ENCODE peak calls at places on chromosome 13, in ten cellular contexts. P is epithelial cell of esophagus, K is HFF-Myc, B is tibial nerve, W is mucosa of descending colon, Q is ovary, X is spleen, T is neural progenitor cell, O is heart right ventricle, L is ascending aorta. H is an unnamed sample.

GRCh38 chr13:102598061-102598460 is 1.3 kb downstream of the TPP2 start:
- DNase-seq in P (peak), W (no peak), B (no peak), T (no peak), X (no peak), L (no peak), O (no peak), K (no peak), Q (no peak), H (no peak)

GRCh38 chr13:34654203-34654602 is 287.9 kb upstream of the NBEA start:
- DNase-seq in Q (no peak), L (no peak), O (no peak), T (no peak), X (no peak), P (no peak), B (no peak), K (no peak), W (no peak), H (no peak)

GRCh38 chr13:99265162-99265822 is 7.1 kb upstream of the GPR18 start:
- DNase-seq in T (no peak), L (no peak), W (no peak), P (no peak), O (no peak), X (no peak), Q (no peak), B (no peak), K (no peak), H (no peak)

GRCh38 chr13:28409648-28410047 is 85.3 kb downstream of the FLT1 start:
- DNase-seq in B (no peak), K (no peak), X (no peak), Q (no peak), O (no peak), T (no peak), P (no peak), L (no peak), W (no peak), H (no peak)

GRCh38 chr13:33348366-33348765 is 62.8 kb upstream of the STARD13 start:
- DNase-seq in L (no peak), P (no peak), W (no peak), T (no peak), B (no peak), O (no peak), X (no peak), Q (no peak), K (no peak), H (no peak)

GRCh38 chr13:80199067-80199466 is 141.9 kb downstream of the SPRY2 start:
- DNase-seq in K (no peak), L (no peak), O (no peak), B (no peak), X (no peak), Q (no peak), T (no peak), W (no peak), P (no peak), H (no peak)

GRCh38 chr13:45674908-45675307 is 27.2 kb upstream of the CBY2 start:
- DNase-seq in T (peak), L (no peak), K (peak), Q (no peak), P (peak), X (no peak), B (no peak), O (no peak), W (no peak), H (peak)

GRCh38 chr13:40146586-40147240 is 491.3 kb downstream of the COG6 start:
- DNase-seq in L (no peak), B (no peak), P (peak), O (no peak), Q (no peak), K (no peak), X (no peak), W (no peak), T (no peak), H (no peak)

GRCh38 chr13:75452564-75452963 is 29.4 kb downstream of the TBC1D4 start:
- DNase-seq in K (no peak), Q (no peak), O (no peak), W (no peak), L (no peak), T (no peak), P (peak), B (no peak), X (no peak), H (no peak)

GRCh38 chr13:37934339-37935191 is 65.0 kb upstream of the TRPC4 start:
- DNase-seq in T (peak), W (no peak), Q (no peak), X (no peak), L (no peak), B (no peak), P (no peak), K (no peak), O (no peak), H (no peak)

GRCh38 chr13:72304121-72304745 is 423.2 kb downstream of the MZT1 start:
- DNase-seq in X (no peak), K (no peak), L (no peak), Q (no peak), P (no peak), W (no peak), T (no peak), B (no peak), O (no peak), H (peak)

GRCh38 chr13:95604534-95604915 is 40.0 kb downstream of the DZIP1 start:
- DNase-seq in L (no peak), P (peak), T (no peak), K (no peak), Q (no peak), W (no peak), B (no peak), O (no peak), X (no peak), H (no peak)

GRCh38 chr13:41196620-41197019 is 2.3 kb upstream of the KBTBD7 start:
- DNase-seq in T (no peak), K (no peak), X (no peak), O (no peak), P (peak), L (no peak), Q (no peak), B (no peak), W (no peak), H (no peak)

GRCh38 chr13:41199526-41199925 is 5.2 kb upstream of the KBTBD7 start:
- DNase-seq in P (no peak), Q (no peak), W (no peak), O (no peak), X (no peak), B (no peak), T (no peak), L (no peak), K (no peak), H (no peak)

GRCh38 chr13:41199061-41199460 is 4.7 kb upstream of the KBTBD7 start:
- DNase-seq in P (no peak), T (no peak), K (no peak), L (no peak), Q (no peak), O (no peak), X (no peak), B (no peak), W (no peak), H (no peak)

GRCh38 chr13:41196011-41196410 is 1.6 kb upstream of the KBTBD7 start:
- DNase-seq in P (no peak), O (no peak), K (no peak), W (no peak), Q (no peak), T (no peak), X (no peak), B (no peak), L (no peak), H (no peak)

DNA sequence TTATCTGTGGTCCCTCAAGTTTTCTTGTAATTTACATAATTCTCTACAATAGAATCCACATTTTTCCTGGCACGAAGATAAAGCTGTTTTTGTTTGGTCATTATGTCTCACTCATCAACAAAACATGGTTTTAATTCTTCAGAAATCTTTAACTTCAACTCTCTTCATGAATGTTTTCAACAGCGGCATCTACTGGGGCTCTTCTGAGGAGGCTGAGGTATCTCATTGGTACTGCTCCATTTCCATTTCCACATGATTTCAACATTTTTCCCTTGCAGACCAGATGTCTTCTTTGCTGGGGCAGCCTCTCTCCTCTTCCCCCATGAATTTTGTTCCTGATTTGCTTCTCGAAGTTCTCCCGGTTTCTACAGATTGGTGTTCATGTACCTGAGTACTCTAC is 5.8 kb upstream of the KBTBD7 start:
- DNase-seq in Q (no peak), X (no peak), K (no peak), B (no peak), O (no peak), P (no peak), T (no peak), L (no peak), W (no peak), H (no peak)
- H3K4me3 ChIP-seq in Q (no peak), X (no peak), K (no peak), B (no peak), O (no peak), P (no peak), T (no peak), L (no peak), W (no peak), H (no peak)

GRCh38 chr13:29733069-29733700 is 117.2 kb downstream of the UBL3 start:
- DNase-seq in T (no peak), K (no peak), W (no peak), P (no peak), O (no peak), L (no peak), Q (no peak), B (no peak), X (no peak), H (no peak)

DNA sequence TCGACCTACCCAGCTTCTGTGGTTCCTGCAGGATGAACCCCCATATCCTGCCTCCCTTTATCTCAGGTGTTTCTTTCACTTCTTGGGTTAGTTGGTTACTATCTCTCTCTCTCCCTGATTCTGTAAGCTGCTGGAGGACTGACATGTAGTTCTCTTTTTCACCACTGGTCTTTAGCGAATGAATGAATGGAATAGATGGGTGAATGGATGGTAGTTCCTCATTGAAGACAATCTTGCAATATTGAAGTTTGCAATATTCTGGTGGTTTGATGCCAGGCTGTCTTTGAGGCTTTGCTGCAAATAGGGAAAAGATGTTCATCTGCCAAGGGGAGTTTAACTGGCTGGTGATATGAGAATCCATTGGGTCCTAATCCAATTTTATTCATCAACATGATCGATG is 120.2 kb downstream of the UBL3 start:
- DNase-seq in X (no peak), P (no peak), O (no peak), L (no peak), K (no peak), B (no peak), Q (no peak), W (no peak), T (no peak), H (no peak)
- TF ChIP-seq CTCF in X (no peak), P (no peak), O (no peak), L (no peak), K (no peak), B (no peak), Q (no peak), W (no peak), T (no peak), H (peak)

GRCh38 chr13:52599037-52599852 is 43.0 kb upstream of the HNRNPA1L2 start:
- DNase-seq in L (no peak), O (peak), X (no peak), T (peak), K (no peak), Q (no peak), P (peak), B (no peak), W (no peak), H (no peak)

GRCh38 chr13:52597676-52598075 is 44.6 kb upstream of the HNRNPA1L2 start:
- DNase-seq in P (no peak), W (no peak), Q (no peak), T (no peak), B (no peak), O (no peak), L (no peak), X (no peak), K (no peak), H (no peak)

GRCh38 chr13:52600666-52601065 is 41.6 kb upstream of the HNRNPA1L2 start:
- DNase-seq in T (no peak), O (no peak), X (no peak), K (no peak), P (no peak), Q (no peak), L (no peak), B (no peak), W (no peak), H (no peak)

DNA sequence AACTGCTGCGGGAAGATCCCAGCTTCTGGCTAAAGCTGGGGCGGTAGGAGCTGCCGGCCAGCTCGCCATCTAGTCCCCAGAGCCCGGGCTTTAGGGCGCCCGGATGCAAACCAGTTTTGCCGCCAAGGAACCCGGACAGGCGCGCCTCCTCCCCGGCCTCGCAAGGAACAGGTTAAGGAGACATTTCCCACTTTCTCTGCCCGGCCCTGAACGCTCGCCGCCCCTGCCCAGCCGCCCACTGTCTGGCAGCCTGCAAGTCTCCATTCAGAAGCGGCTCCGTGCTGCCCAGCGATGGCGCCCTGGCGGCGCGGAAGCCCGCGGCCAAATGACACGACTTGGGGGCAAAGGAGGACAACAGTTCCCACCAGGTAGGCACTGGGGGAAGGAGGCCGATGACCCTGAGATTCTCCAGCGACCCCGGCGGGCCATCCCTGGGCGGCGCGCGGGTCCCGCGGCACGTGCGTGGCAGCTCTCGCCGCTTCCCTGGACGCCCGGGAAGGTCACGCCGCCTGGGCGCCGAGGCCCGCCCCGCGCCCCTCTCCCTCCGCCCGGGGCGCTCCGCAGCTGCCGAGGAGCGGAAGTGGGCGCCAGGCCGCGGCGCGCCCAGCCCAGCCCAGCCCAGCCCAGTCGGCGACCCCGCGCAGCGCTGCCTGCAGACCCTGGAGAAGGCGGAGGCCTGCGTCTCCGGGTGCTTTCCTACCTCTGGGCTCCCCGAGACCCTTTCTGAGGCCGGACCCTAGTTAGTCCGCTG is 42.2 kb upstream of the HNRNPA1L2 start:
- DNase-seq in W (no peak), K (no peak), P (peak), B (no peak), X (peak), Q (peak), O (peak), T (peak), L (no peak), H (no peak)
- H3K4me3 ChIP-seq in W (no peak), K (peak), P (peak), B (peak), X (peak), Q (peak), O (peak), T (peak), L (peak), H (peak)

DNA sequence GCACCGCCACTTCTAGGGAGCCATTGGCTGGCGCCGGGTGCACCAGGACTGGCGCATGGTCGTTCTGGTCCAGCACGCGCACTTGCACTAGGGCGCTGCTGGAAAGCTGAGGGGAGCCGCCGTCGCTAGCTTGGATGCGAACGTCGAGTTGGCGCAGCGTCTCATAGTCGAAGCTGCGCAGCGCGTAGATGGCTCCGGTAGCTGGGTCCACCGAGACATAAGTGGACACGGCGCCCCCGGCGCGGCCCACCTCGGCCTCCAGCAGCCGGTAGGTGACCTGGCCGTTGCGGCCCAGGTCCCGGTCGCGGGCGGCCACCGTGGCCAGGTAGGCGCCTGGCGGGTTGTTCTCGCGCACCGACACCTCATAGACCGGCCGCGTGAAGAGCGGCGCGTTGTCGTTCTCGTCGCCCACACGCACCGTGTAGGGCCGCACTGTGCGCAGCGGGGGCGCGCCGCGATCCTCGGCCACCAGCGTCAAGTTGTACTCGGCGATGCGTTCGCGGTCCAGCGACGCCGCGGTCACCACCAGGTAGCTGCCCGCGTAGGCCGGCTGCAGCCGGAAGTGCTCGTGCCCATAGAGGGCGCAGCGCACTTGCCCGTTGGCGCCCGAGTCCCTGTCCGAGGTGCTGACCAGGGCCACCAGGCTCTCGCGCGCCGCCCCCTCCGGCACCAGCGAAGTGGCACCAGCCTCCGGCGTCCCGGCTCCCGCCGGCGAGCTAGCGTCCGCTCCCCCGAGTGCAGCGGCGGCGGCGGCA is 1.7 kb downstream of the PCDH8 start:
- DNase-seq in K (no peak), L (no peak), T (peak), W (peak), Q (no peak), P (peak), O (peak), X (peak), B (peak), H (no peak)
- TF ChIP-seq CTCF in K (peak), L (peak), T (peak), W (no peak), Q (no peak), P (peak), O (peak), X (no peak), B (peak), H (peak)

GRCh38 chr13:21101865-21102576 is 40.6 kb upstream of the LATS2 start:
- DNase-seq in W (no peak), O (no peak), L (no peak), X (no peak), P (no peak), T (no peak), B (no peak), Q (no peak), K (no peak), H (no peak)
- H3K4me3 ChIP-seq in W (no peak), O (no peak), L (no peak), X (no peak), P (no peak), T (no peak), B (no peak), Q (no peak), K (no peak), H (no peak)

GRCh38 chr13:113002206-113002821 is 33.3 kb downstream of the MCF2L start:
- DNase-seq in X (no peak), Q (no peak), P (no peak), L (no peak), O (no peak), W (peak), K (no peak), T (peak), B (no peak), H (peak)
- TF ChIP-seq CTCF in X (no peak), Q (no peak), P (no peak), L (no peak), O (peak), W (peak), K (peak), T (peak), B (no peak), H (peak)

GRCh38 chr13:41785402-41786142 is 175.3 kb downstream of the VWA8 start:
- DNase-seq in B (no peak), W (no peak), Q (no peak), X (no peak), O (no peak), L (no peak), P (no peak), T (no peak), K (no peak), H (no peak)
- H3K4me3 ChIP-seq in B (no peak), W (no peak), Q (no peak), X (no peak), O (no peak), L (no peak), P (no peak), T (no peak), K (no peak), H (no peak)

DNA sequence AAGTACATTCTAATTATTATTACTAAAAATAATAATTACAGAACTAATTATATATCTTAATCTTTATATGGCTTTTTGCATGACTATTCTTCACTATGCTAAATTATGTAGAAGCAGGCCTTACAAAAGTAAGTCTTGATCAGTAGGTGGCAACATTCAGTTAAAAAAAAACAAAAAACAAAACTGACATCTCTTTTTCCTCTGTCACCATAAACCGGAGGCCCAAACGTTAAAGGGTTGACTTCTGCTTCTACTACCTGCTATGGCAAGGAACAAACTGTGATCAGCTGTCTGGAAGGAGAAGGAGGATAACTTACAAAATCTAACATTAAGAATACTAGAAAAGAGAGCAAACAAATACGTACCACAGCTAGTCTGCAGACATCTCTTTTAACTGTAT is 1525.6 kb downstream of the SLITRK1 start:
- DNase-seq in B (no peak), W (no peak), X (no peak), T (peak), K (no peak), P (no peak), O (no peak), Q (no peak), L (no peak), H (no peak)
- TF ChIP-seq CTCF in B (no peak), W (no peak), X (no peak), T (peak), K (no peak), P (peak), O (no peak), Q (no peak), L (no peak), H (peak)

H was measured in retinal pigment epithelial cell.